ENCODE peak calls at places on chromosomes 13 and 19, in four cellular contexts. M is HFF-Myc, Q is AML-193, E is Right ventricle myocardium superior. H is an unnamed sample.

GRCh38 chr13:48074006-48074405 is 20.9 kb downstream of the MED4 start:
- DNase-seq in M (no peak), Q (no peak), E (no peak), H (no peak)

GRCh38 chr19:51367565-51368365 is 1.0 kb downstream of the CLDND2 start:
- DNase-seq in M (peak), Q (peak), E (peak), H (peak)

GRCh38 chr13:108115739-108116138 is 99.6 kb downstream of the LIG4 start:
- DNase-seq in M (no peak), Q (no peak), E (no peak), H (no peak)

GRCh38 chr19:45231891-45232290 is 13.3 kb downstream of the EXOC3L2 start:
- DNase-seq in M (no peak), Q (no peak), E (no peak), H (no peak)

GRCh38 chr19:17194608-17195007 is 20.5 kb upstream of the USE1 start:
- DNase-seq in M (no peak), Q (no peak), E (no peak), H (no peak)

GRCh38 chr19:14570864-14571527 is 870 bp downstream of the NDUFB7 start:
- DNase-seq in M (no peak), Q (no peak), E (no peak), H (no peak)

GRCh38 chr19:31745731-31746130 is 396.5 kb upstream of the TSHZ3 start:
- DNase-seq in M (no peak), Q (no peak), E (no peak), H (no peak)

GRCh38 chr13:113936166-113936565 is 37.7 kb downstream of the C13orf46 start:
- DNase-seq in M (no peak), Q (no peak), E (peak), H (no peak)

GRCh38 chr19:38667552-38668205 is 20.2 kb downstream of the ACTN4 start:
- DNase-seq in M (no peak), Q (no peak), E (no peak), H (no peak)

GRCh38 chr13:110813646-110814624 is 100.4 kb downstream of the ING1 start:
- DNase-seq in M (no peak), Q (no peak), E (no peak), H (no peak)

GRCh38 chr13:105969761-105970160 is 565.7 kb downstream of the EFNB2 start:
- DNase-seq in M (no peak), Q (no peak), E (no peak), H (peak)

GRCh38 chr19:38875656-38876345 is 2.3 kb downstream of the RINL start:
- DNase-seq in M (no peak), Q (no peak), E (no peak), H (no peak)

GRCh38 chr13:114053026-114053425 is 79.2 kb upstream of the C13orf46 start:
- DNase-seq in M (no peak), Q (no peak), E (peak), H (no peak)

GRCh38 chr19:1861599-1862031 is 1.8 kb downstream of the KLF16 start:
- DNase-seq in M (no peak), Q (no peak), E (no peak), H (no peak)

H was measured in HCT116.